ENCODE peak calls at places on chromosomes 13 and 19, in seven cellular contexts. M is SW480; A is right cardiac atrium; N is stimulated activated CD8-positive, alpha-beta memory T cell treated with anti-CD3 and anti-CD28 coated beads, Interleukin-7, amount 100 ng/mL, for 1 hour; G is HEK293T; P is A549; D is germinal center. Y is an unnamed sample.

GRCh38 chr13:109255457-109255856 is 530.9 kb downstream of the IRS2 start:
- DNase-seq in M (peak), A (no peak), N (no peak), G (no peak), P (no peak), D (no peak), Y (no peak)

GRCh38 chr13:31060655-31061054 is 101.0 kb downstream of the HSPH1 start:
- DNase-seq in M (no peak), A (no peak), N (no peak), G (no peak), P (no peak), D (no peak), Y (no peak)

GRCh38 chr19:30091456-30091855 is 149.4 kb downstream of the URI1 start:
- DNase-seq in M (no peak), A (no peak), N (no peak), G (no peak), P (no peak), D (no peak), Y (no peak)

GRCh38 chr13:106403280-106403679 is 132.2 kb downstream of the EFNB2 start:
- DNase-seq in M (no peak), A (no peak), N (no peak), G (no peak), P (no peak), D (no peak), Y (no peak)

GRCh38 chr13:63625869-63626268 is 2210.2 kb upstream of the PCDH20 start:
- DNase-seq in M (peak), A (no peak), N (no peak), G (peak), P (peak), D (no peak), Y (no peak)

GRCh38 chr19:37763488-37763887 is 15.9 kb downstream of the ZNF573 start:
- DNase-seq in M (no peak), A (no peak), N (no peak), G (no peak), P (no peak), D (no peak), Y (no peak)

GRCh38 chr19:38617764-38618589 is at the start of gene MAP4K1:
- DNase-seq in M (no peak), A (peak), N (no peak), G (no peak), P (no peak), D (peak), Y (peak)

GRCh38 chr13:30616927-30617314 is 799 bp upstream of the USPL1 start:
- DNase-seq in M (peak), A (no peak), N (peak), G (peak), P (peak), D (peak), Y (peak)

GRCh38 chr19:6216996-6217751 is 62.6 kb downstream of the MLLT1 start:
- DNase-seq in M (no peak), A (peak), N (no peak), G (peak), P (no peak), D (no peak), Y (peak)

GRCh38 chr13:106617561-106617960 is 49.6 kb upstream of the ARGLU1 start:
- DNase-seq in M (no peak), A (no peak), N (no peak), G (no peak), P (no peak), D (no peak), Y (no peak)

GRCh38 chr13:106376411-106377112 is 158.9 kb downstream of the EFNB2 start:
- DNase-seq in M (peak), A (no peak), N (no peak), G (peak), P (peak), D (no peak), Y (no peak)

GRCh38 chr13:83286737-83287136 is 595.5 kb downstream of the SLITRK1 start:
- DNase-seq in M (no peak), A (no peak), N (no peak), G (no peak), P (peak), D (no peak), Y (no peak)

GRCh38 chr13:69553976-69554375 is 553.6 kb upstream of the ATXN8OS start:
- DNase-seq in M (no peak), A (no peak), N (no peak), G (no peak), P (no peak), D (no peak), Y (no peak)

GRCh38 chr19:55443045-55443823 is at the start of gene SHISA7:
- DNase-seq in M (peak), A (no peak), N (no peak), G (no peak), P (peak), D (no peak), Y (no peak)

GRCh38 chr13:100347941-100348340 is 240.6 kb downstream of the GGACT start:
- DNase-seq in M (peak), A (no peak), N (no peak), G (no peak), P (peak), D (no peak), Y (no peak)

GRCh38 chr13:104414771-104415170 is 1348.6 kb upstream of the SLC10A2 start:
- DNase-seq in M (no peak), A (no peak), N (no peak), G (no peak), P (no peak), D (no peak), Y (no peak)

GRCh38 chr13:24288870-24289269 is 20.5 kb upstream of the C1QTNF9 start:
- DNase-seq in M (no peak), A (no peak), N (no peak), G (no peak), P (no peak), D (no peak), Y (no peak)

GRCh38 chr13:39602614-39603366 is at the start of gene LHFPL6:
- DNase-seq in M (peak), A (peak), N (no peak), G (peak), P (peak), D (peak), Y (peak)

GRCh38 chr13:102131246-102131645 is 270.6 kb downstream of the FGF14 start:
- DNase-seq in M (peak), A (no peak), N (no peak), G (no peak), P (no peak), D (no peak), Y (no peak)

Y was measured in Right ventricle myocardium superior.